ENCODE peak calls at places on chromosomes 13 and 19, in six cellular contexts. Q is SJSA1, G is progenitor cell of endocrine pancreas, O is NCI-H2171, I is cardiac fibroblast, U is activated T-cell treated with anti-CD3 and anti-CD28 coated beads for 1 hour. L is an unnamed sample.

GRCh38 chr13:98752111-98752941 is at the start of gene SLC15A1:
- DNase-seq in Q (no peak), G (peak), O (no peak), I (no peak), U (no peak), L (no peak)

GRCh38 chr19:31018951-31019350 is 330.3 kb downstream of the TSHZ3 start:
- DNase-seq in Q (no peak), G (no peak), O (no peak), I (no peak), U (no peak), L (no peak)

GRCh38 chr19:980133-980998 is 3.8 kb upstream of the WDR18 start:
- DNase-seq in Q (no peak), G (peak), O (no peak), I (no peak), U (no peak), L (peak)

GRCh38 chr13:26749285-26749684 is 11.3 kb downstream of the GPR12 start:
- DNase-seq in Q (no peak), G (no peak), O (no peak), I (no peak), U (no peak), L (no peak)

GRCh38 chr13:111005808-111006494 is 91.1 kb upstream of the ANKRD10 start:
- DNase-seq in Q (no peak), G (no peak), O (no peak), I (peak), U (no peak), L (peak)

GRCh38 chr19:6209233-6209632 is 70.5 kb downstream of the MLLT1 start:
- DNase-seq in Q (no peak), G (no peak), O (no peak), I (no peak), U (no peak), L (peak)

GRCh38 chr13:63124863-63125262 is 1709.2 kb upstream of the PCDH20 start:
- DNase-seq in Q (no peak), G (no peak), O (no peak), I (peak), U (no peak), L (no peak)

GRCh38 chr13:49543656-49544055 is 41.7 kb downstream of the RCBTB1 start:
- DNase-seq in Q (no peak), G (no peak), O (no peak), I (no peak), U (no peak), L (no peak)

GRCh38 chr19:56162258-56162657 is 13.6 kb upstream of the GALP start:
- DNase-seq in Q (no peak), G (no peak), O (no peak), I (peak), U (no peak), L (no peak)

GRCh38 chr19:56477429-56478338 is 539 bp upstream of the ZNF667 start:
- DNase-seq in Q (no peak), G (no peak), O (peak), I (peak), U (peak), L (peak)

GRCh38 chr19:30144242-30144758 is 202.3 kb downstream of the URI1 start:
- DNase-seq in Q (no peak), G (no peak), O (peak), I (no peak), U (no peak), L (no peak)

GRCh38 chr19:17775245-17775927 is 19.6 kb upstream of the B3GNT3 start:
- DNase-seq in Q (peak), G (peak), O (no peak), I (peak), U (peak), L (no peak)

GRCh38 chr13:85693889-85694511 is 105.2 kb downstream of the SLITRK6 start:
- DNase-seq in Q (no peak), G (no peak), O (no peak), I (no peak), U (no peak), L (no peak)

GRCh38 chr13:41500501-41500900 is 43.2 kb downstream of the RGCC start:
- DNase-seq in Q (no peak), G (no peak), O (no peak), I (no peak), U (no peak), L (no peak)

GRCh38 chr13:70080030-70080429 is 27.6 kb upstream of the ATXN8OS start:
- DNase-seq in Q (no peak), G (no peak), O (no peak), I (no peak), U (no peak), L (no peak)

GRCh38 chr13:95641291-95641811 is 3.2 kb downstream of the DZIP1 start:
- DNase-seq in Q (no peak), G (no peak), O (no peak), I (peak), U (no peak), L (peak)

GRCh38 chr13:52925221-52925620 is 76.8 kb upstream of the PCDH8 start:
- DNase-seq in Q (no peak), G (no peak), O (no peak), I (no peak), U (no peak), L (no peak)

GRCh38 chr19:18023596-18024212 is 15.7 kb downstream of the ARRDC2 start:
- DNase-seq in Q (no peak), G (no peak), O (peak), I (peak), U (peak), L (peak)

GRCh38 chr13:73138967-73139491 is 80.2 kb downstream of the KLF5 start:
- DNase-seq in Q (no peak), G (no peak), O (no peak), I (no peak), U (no peak), L (no peak)

L was measured in kidney.